ENCODE peak calls at places on chromosomes 13 and 19, in five cellular contexts. E is H1, W is NT2/D1, P is HepG2, F is GM12878. B is an unnamed sample.
A peak's percentile ranks its signal among the peaks of the same experiment; 100 is the strongest.

GRCh38 chr13:90448466-90449037 is 898.9 kb upstream of the MIR17HG start:
- DNase-seq in E (no peak), W (no peak), P (no peak), F (no peak), B (no peak)

GRCh38 chr19:40147693-40148347 is 43.4 kb upstream of the MAP3K10 start:
- DNase-seq in E (no peak), W (no peak), P (no peak), F (no peak), B (no peak)

GRCh38 chr13:73367886-73368285 is 309.1 kb downstream of the KLF5 start:
- DNase-seq in E (no peak), W (no peak), P (no peak), F (no peak), B (no peak)

GRCh38 chr13:101523732-101524131 is 71.3 kb downstream of the ITGBL1 start:
- DNase-seq in E (no peak), W (no peak), P (no peak), F (no peak), B (no peak)

GRCh38 chr13:22561581-22561980 is 619.2 kb upstream of the SGCG start:
- DNase-seq in E (no peak), W (no peak), P (no peak), F (no peak), B (no peak)

GRCh38 chr13:34085199-34085598 is 267.2 kb downstream of the RFC3 start:
- DNase-seq in E (no peak), W (no peak), P (no peak), F (no peak), B (no peak)

GRCh38 chr19:37594982-37595382 is 306 bp downstream of the ZNF540 start:
- DNase-seq in E (no peak), W (no peak), P (no peak), F (peak; percentile 16), B (no peak)

GRCh38 chr19:3192228-3192635 is 6.5 kb downstream of the NCLN start:
- DNase-seq in E (no peak), W (no peak), P (no peak), F (no peak), B (no peak)

GRCh38 chr13:95784161-95784880 is 107.4 kb downstream of the DNAJC3 start:
- DNase-seq in E (no peak), W (no peak), P (peak; percentile 9), F (no peak), B (no peak)

GRCh38 chr19:39970424-39970673 is 616 bp upstream of the PSMC4 start:
- DNase-seq in E (no peak), W (no peak), P (no peak), F (peak; percentile 24), B (no peak)

GRCh38 chr19:17841810-17842662 is 5.7 kb downstream of the JAK3 start:
- DNase-seq in E (peak; percentile 97), W (peak; percentile 95), P (no peak), F (no peak), B (peak; percentile 97)

GRCh38 chr19:412356-413355 is 3.7 kb upstream of the C2CD4C start:
- DNase-seq in E (no peak), W (peak; percentile 51), P (no peak), F (no peak), B (peak; percentile 39)

GRCh38 chr13:35699181-35699580 is 222.7 kb upstream of the MAB21L1 start:
- DNase-seq in E (no peak), W (no peak), P (no peak), F (no peak), B (no peak)

GRCh38 chr19:9729162-9729561 is 39.4 kb downstream of the ZNF846 start:
- DNase-seq in E (no peak), W (no peak), P (no peak), F (no peak), B (no peak)

GRCh38 chr19:56953411-56953810 is 112.9 kb upstream of the PEG3 start:
- DNase-seq in E (no peak), W (no peak), P (no peak), F (no peak), B (no peak)

GRCh38 chr13:94459116-94459515 is 20.4 kb downstream of the DCT start:
- DNase-seq in E (no peak), W (no peak), P (no peak), F (no peak), B (no peak)

GRCh38 chr13:36436811-36437210 is 4.5 kb downstream of the CCNA1 start:
- DNase-seq in E (no peak), W (no peak), P (no peak), F (no peak), B (no peak)

GRCh38 chr19:17289489-17289888 is 7.8 kb downstream of the ANKLE1 start:
- DNase-seq in E (no peak), W (peak; percentile 89), P (no peak), F (no peak), B (peak; percentile 91)

GRCh38 chr19:1849132-1849474 is 820 bp upstream of the REXO1 start:
- DNase-seq in E (no peak), W (no peak), P (no peak), F (no peak), B (no peak)

GRCh38 chr13:112747256-112747655 is 57.4 kb downstream of the ATP11A start:
- DNase-seq in E (no peak), W (no peak), P (no peak), F (no peak), B (no peak)

GRCh38 chr19:13788991-13789390 is 6.3 kb upstream of the ZSWIM4 start:
- DNase-seq in E (no peak), W (no peak), P (no peak), F (no peak), B (no peak)

GRCh38 chr19:41531438-41532311 is 44.3 kb upstream of the CEACAM21 start:
- DNase-seq in E (no peak), W (no peak), P (no peak), F (no peak), B (peak; percentile 52)

GRCh38 chr13:41588899-41589298 is 131.5 kb downstream of the RGCC start:
- DNase-seq in E (no peak), W (no peak), P (peak; percentile 50), F (no peak), B (no peak)

GRCh38 chr13:31515427-31515826 is 223.9 kb upstream of the RXFP2 start:
- DNase-seq in E (no peak), W (no peak), P (no peak), F (no peak), B (no peak)

GRCh38 chr19:17685451-17686026 is 2.6 kb downstream of the UNC13A start:
- DNase-seq in E (no peak), W (no peak), P (no peak), F (no peak), B (no peak)

GRCh38 chr19:50214699-50215543 is 11.5 kb downstream of the MYH14 start:
- DNase-seq in E (no peak), W (no peak), P (no peak), F (no peak), B (no peak)

GRCh38 chr19:47230122-47230920 is 678 bp downstream of the BBC3 start:
- DNase-seq in E (no peak), W (no peak), P (peak; percentile 32), F (no peak), B (peak; percentile 45)

GRCh38 chr19:24166055-24166454 is 79.1 kb downstream of the ZNF254 start:
- DNase-seq in E (no peak), W (no peak), P (no peak), F (no peak), B (no peak)

GRCh38 chr19:2271516-2272103 is 10.4 kb downstream of the PEAK3 start:
- DNase-seq in E (no peak), W (no peak), P (no peak), F (no peak), B (no peak)

GRCh38 chr13:89066868-89067466 is 1395.8 kb downstream of the SLITRK5 start:
- DNase-seq in E (no peak), W (peak; percentile 60), P (peak; percentile 44), F (no peak), B (peak; percentile 71)
- TF ChIP-seq SUZ12 in E (no peak), W (no peak), P (no peak), F (no peak), B (no peak)

DNA sequence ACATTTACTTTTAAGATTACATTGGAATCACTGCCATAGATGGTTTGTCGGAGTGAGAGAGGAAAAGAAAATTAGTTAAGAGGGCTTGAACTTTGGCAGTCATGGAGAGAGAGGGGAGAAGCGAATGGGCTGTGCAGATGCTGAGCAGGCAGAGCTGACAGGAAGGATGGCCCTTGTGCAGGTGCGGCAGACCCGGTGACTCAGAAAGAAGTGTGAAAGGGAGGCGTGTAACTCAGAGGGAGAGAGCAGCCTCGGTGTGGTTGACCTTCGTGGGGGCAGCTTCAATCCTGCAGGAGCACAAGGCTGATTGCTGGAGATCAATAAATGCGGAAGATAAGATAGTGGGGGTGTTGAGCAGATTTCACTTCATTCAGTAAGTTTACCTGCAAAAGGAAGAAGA is 76.9 kb downstream of the TNFSF13B start:
- DNase-seq in E (no peak), W (no peak), P (no peak), F (no peak), B (no peak)
- TF ChIP-seq SUZ12 in E (no peak), W (no peak), P (no peak), F (no peak), B (no peak)

DNA sequence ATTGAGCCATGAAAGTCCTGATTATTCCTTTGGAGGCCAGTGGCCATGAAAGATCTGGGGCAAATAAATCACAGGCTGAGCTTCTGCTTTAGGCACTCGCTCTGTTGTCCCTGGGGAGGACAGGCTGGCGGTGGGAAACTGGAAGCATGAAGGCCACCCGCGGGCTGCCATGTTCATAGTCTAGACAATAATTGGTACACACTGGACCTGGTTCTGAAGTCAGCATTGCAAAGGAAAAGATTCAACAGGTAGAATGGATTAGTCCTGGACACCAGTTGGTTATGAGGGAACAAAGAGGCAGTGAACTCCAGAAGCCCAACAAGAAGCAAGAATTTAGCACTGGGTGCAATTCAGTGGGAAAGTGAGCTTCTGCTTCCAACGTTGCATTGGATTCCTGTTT is 336.2 kb downstream of the ZNF536 start:
- DNase-seq in E (no peak), W (no peak), P (no peak), F (no peak), B (no peak)
- TF ChIP-seq SUZ12 in E (no peak), W (no peak), P (no peak), F (no peak), B (no peak)

GRCh38 chr19:45025264-45025663 is 13.6 kb upstream of the CLASRP start:
- DNase-seq in E (no peak), W (no peak), P (no peak), F (no peak), B (no peak)
- TF ChIP-seq SUZ12 in E (no peak), W (no peak), P (no peak), F (no peak), B (no peak)

DNA sequence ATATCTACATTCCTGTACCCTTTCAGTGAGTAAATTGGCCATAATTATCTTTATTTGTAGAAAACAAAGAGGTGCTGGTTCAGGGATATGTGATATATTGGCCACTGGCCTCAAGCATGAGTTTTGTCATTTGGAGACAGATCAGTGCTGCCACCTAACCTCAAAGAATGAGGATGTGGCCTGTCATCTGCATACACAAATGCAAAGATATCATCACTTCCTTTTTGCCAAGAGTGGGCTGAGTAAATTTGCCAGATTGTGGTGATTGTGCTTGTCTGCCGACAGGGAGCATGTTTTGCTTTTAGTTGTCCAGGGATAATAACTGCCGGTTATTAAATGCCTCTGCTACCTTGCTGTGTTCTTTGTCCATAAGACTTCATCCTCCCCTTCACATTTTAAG is 44.2 kb downstream of the WASF3 start:
- DNase-seq in E (no peak), W (no peak), P (no peak), F (peak; percentile 15), B (no peak)
- TF ChIP-seq SUZ12 in E (no peak), W (no peak), P (no peak), F (no peak), B (no peak)

B was measured in HEK293T.